ENCODE peak calls at places on chromosomes 11 and 22, in five cellular contexts. One of them, this sample, is unnamed.

GRCh38 chr11:78030429-78031325 is 7.6 kb upstream of the KCTD14 start:
- DNase-seq in amniotic stem cell: no peak
- DNase-seq in stimulated activated CD8-positive, alpha-beta memory T cell treated with anti-CD3 and anti-CD28 coated beads, Interleukin-15, amount 100 ng/mL, for 1 hour: no peak
- DNase-seq in left ventricle myocardium superior: peak
- DNase-seq in activated CD4-positive, alpha-beta T cell treated with anti-CD3 and anti-CD28 coated beads, Interleukin-2, amount 50 U/mL, for 4 hours: no peak
- DNase-seq in this sample: peak

GRCh38 chr22:19497245-19497644 is 17.5 kb downstream of the CDC45 start:
- DNase-seq in left ventricle myocardium superior: no peak
- DNase-seq in activated CD4-positive, alpha-beta T cell treated with anti-CD3 and anti-CD28 coated beads, Interleukin-2, amount 50 U/mL, for 4 hours: no peak
- DNase-seq in amniotic stem cell: no peak
- DNase-seq in stimulated activated CD8-positive, alpha-beta memory T cell treated with anti-CD3 and anti-CD28 coated beads, Interleukin-15, amount 100 ng/mL, for 1 hour: no peak
- DNase-seq in this sample: no peak

GRCh38 chr11:24233041-24233440 is 263.8 kb upstream of the LUZP2 start:
- DNase-seq in left ventricle myocardium superior: no peak
- DNase-seq in activated CD4-positive, alpha-beta T cell treated with anti-CD3 and anti-CD28 coated beads, Interleukin-2, amount 50 U/mL, for 4 hours: no peak
- DNase-seq in amniotic stem cell: no peak
- DNase-seq in stimulated activated CD8-positive, alpha-beta memory T cell treated with anti-CD3 and anti-CD28 coated beads, Interleukin-15, amount 100 ng/mL, for 1 hour: no peak
- DNase-seq in this sample: no peak

GRCh38 chr11:18229501-18229900 is 7.1 kb downstream of the SAA4 start:
- DNase-seq in left ventricle myocardium superior: no peak
- DNase-seq in activated CD4-positive, alpha-beta T cell treated with anti-CD3 and anti-CD28 coated beads, Interleukin-2, amount 50 U/mL, for 4 hours: no peak
- DNase-seq in amniotic stem cell: no peak
- DNase-seq in stimulated activated CD8-positive, alpha-beta memory T cell treated with anti-CD3 and anti-CD28 coated beads, Interleukin-15, amount 100 ng/mL, for 1 hour: no peak
- DNase-seq in this sample: no peak

GRCh38 chr11:14376920-14377319 is 17.9 kb upstream of the RRAS2 start:
- DNase-seq in stimulated activated CD8-positive, alpha-beta memory T cell treated with anti-CD3 and anti-CD28 coated beads, Interleukin-15, amount 100 ng/mL, for 1 hour: no peak
- DNase-seq in left ventricle myocardium superior: no peak
- DNase-seq in amniotic stem cell: no peak
- DNase-seq in activated CD4-positive, alpha-beta T cell treated with anti-CD3 and anti-CD28 coated beads, Interleukin-2, amount 50 U/mL, for 4 hours: no peak
- DNase-seq in this sample: no peak

GRCh38 chr22:20186871-20187546 is 36.2 kb upstream of the CCDC188 start:
- DNase-seq in left ventricle myocardium superior: no peak
- DNase-seq in stimulated activated CD8-positive, alpha-beta memory T cell treated with anti-CD3 and anti-CD28 coated beads, Interleukin-15, amount 100 ng/mL, for 1 hour: no peak
- DNase-seq in amniotic stem cell: no peak
- DNase-seq in activated CD4-positive, alpha-beta T cell treated with anti-CD3 and anti-CD28 coated beads, Interleukin-2, amount 50 U/mL, for 4 hours: no peak
- DNase-seq in this sample: no peak

GRCh38 chr22:22458896-22459588 is 49.5 kb downstream of the ZNF280B start:
- DNase-seq in stimulated activated CD8-positive, alpha-beta memory T cell treated with anti-CD3 and anti-CD28 coated beads, Interleukin-15, amount 100 ng/mL, for 1 hour: no peak
- DNase-seq in left ventricle myocardium superior: no peak
- DNase-seq in amniotic stem cell: no peak
- DNase-seq in activated CD4-positive, alpha-beta T cell treated with anti-CD3 and anti-CD28 coated beads, Interleukin-2, amount 50 U/mL, for 4 hours: no peak
- DNase-seq in this sample: no peak

GRCh38 chr11:78952866-78953265 is 378.2 kb upstream of the NARS2 start:
- DNase-seq in stimulated activated CD8-positive, alpha-beta memory T cell treated with anti-CD3 and anti-CD28 coated beads, Interleukin-15, amount 100 ng/mL, for 1 hour: no peak
- DNase-seq in amniotic stem cell: no peak
- DNase-seq in activated CD4-positive, alpha-beta T cell treated with anti-CD3 and anti-CD28 coated beads, Interleukin-2, amount 50 U/mL, for 4 hours: no peak
- DNase-seq in left ventricle myocardium superior: no peak
- DNase-seq in this sample: no peak

GRCh38 chr11:65646288-65646734 is 8.4 kb downstream of the SIPA1 start:
- DNase-seq in left ventricle myocardium superior: no peak
- DNase-seq in stimulated activated CD8-positive, alpha-beta memory T cell treated with anti-CD3 and anti-CD28 coated beads, Interleukin-15, amount 100 ng/mL, for 1 hour: no peak
- DNase-seq in activated CD4-positive, alpha-beta T cell treated with anti-CD3 and anti-CD28 coated beads, Interleukin-2, amount 50 U/mL, for 4 hours: no peak
- DNase-seq in amniotic stem cell: no peak
- DNase-seq in this sample: peak

GRCh38 chr11:14554959-14555358 is 34.8 kb upstream of the PSMA1 start:
- DNase-seq in left ventricle myocardium superior: no peak
- DNase-seq in activated CD4-positive, alpha-beta T cell treated with anti-CD3 and anti-CD28 coated beads, Interleukin-2, amount 50 U/mL, for 4 hours: no peak
- DNase-seq in amniotic stem cell: no peak
- DNase-seq in stimulated activated CD8-positive, alpha-beta memory T cell treated with anti-CD3 and anti-CD28 coated beads, Interleukin-15, amount 100 ng/mL, for 1 hour: no peak
- DNase-seq in this sample: no peak

GRCh38 chr11:121722431-121723256 is 269.9 kb upstream of the SORL1-AS1 start:
- DNase-seq in left ventricle myocardium superior: peak
- DNase-seq in amniotic stem cell: peak
- DNase-seq in activated CD4-positive, alpha-beta T cell treated with anti-CD3 and anti-CD28 coated beads, Interleukin-2, amount 50 U/mL, for 4 hours: no peak
- DNase-seq in stimulated activated CD8-positive, alpha-beta memory T cell treated with anti-CD3 and anti-CD28 coated beads, Interleukin-15, amount 100 ng/mL, for 1 hour: no peak
- DNase-seq in this sample: peak

GRCh38 chr11:62555464-62556092 is 9.0 kb upstream of the AHNAK start:
- DNase-seq in stimulated activated CD8-positive, alpha-beta memory T cell treated with anti-CD3 and anti-CD28 coated beads, Interleukin-15, amount 100 ng/mL, for 1 hour: no peak
- DNase-seq in left ventricle myocardium superior: peak
- DNase-seq in amniotic stem cell: no peak
- DNase-seq in activated CD4-positive, alpha-beta T cell treated with anti-CD3 and anti-CD28 coated beads, Interleukin-2, amount 50 U/mL, for 4 hours: no peak
- DNase-seq in this sample: peak

GRCh38 chr11:44185522-44185921 is 90.0 kb downstream of the EXT2 start:
- DNase-seq in left ventricle myocardium superior: no peak
- DNase-seq in stimulated activated CD8-positive, alpha-beta memory T cell treated with anti-CD3 and anti-CD28 coated beads, Interleukin-15, amount 100 ng/mL, for 1 hour: no peak
- DNase-seq in amniotic stem cell: no peak
- DNase-seq in activated CD4-positive, alpha-beta T cell treated with anti-CD3 and anti-CD28 coated beads, Interleukin-2, amount 50 U/mL, for 4 hours: no peak
- DNase-seq in this sample: no peak

GRCh38 chr22:32814289-32814865 is 12.9 kb downstream of the TIMP3 start:
- DNase-seq in amniotic stem cell: no peak
- DNase-seq in left ventricle myocardium superior: no peak
- DNase-seq in activated CD4-positive, alpha-beta T cell treated with anti-CD3 and anti-CD28 coated beads, Interleukin-2, amount 50 U/mL, for 4 hours: no peak
- DNase-seq in stimulated activated CD8-positive, alpha-beta memory T cell treated with anti-CD3 and anti-CD28 coated beads, Interleukin-15, amount 100 ng/mL, for 1 hour: no peak
- DNase-seq in this sample: no peak

GRCh38 chr22:49092751-49093150 is 734.9 kb downstream of the BRD1 start:
- DNase-seq in amniotic stem cell: no peak
- DNase-seq in stimulated activated CD8-positive, alpha-beta memory T cell treated with anti-CD3 and anti-CD28 coated beads, Interleukin-15, amount 100 ng/mL, for 1 hour: no peak
- DNase-seq in left ventricle myocardium superior: no peak
- DNase-seq in activated CD4-positive, alpha-beta T cell treated with anti-CD3 and anti-CD28 coated beads, Interleukin-2, amount 50 U/mL, for 4 hours: no peak
- DNase-seq in this sample: peak

GRCh38 chr11:120337133-120337895 is 1.1 kb downstream of the ARHGEF12 start:
- DNase-seq in stimulated activated CD8-positive, alpha-beta memory T cell treated with anti-CD3 and anti-CD28 coated beads, Interleukin-15, amount 100 ng/mL, for 1 hour: no peak
- DNase-seq in activated CD4-positive, alpha-beta T cell treated with anti-CD3 and anti-CD28 coated beads, Interleukin-2, amount 50 U/mL, for 4 hours: no peak
- DNase-seq in amniotic stem cell: no peak
- DNase-seq in left ventricle myocardium superior: peak
- DNase-seq in this sample: peak

GRCh38 chr11:133951484-133952198 is 5.1 kb downstream of the IGSF9B start:
- DNase-seq in amniotic stem cell: no peak
- DNase-seq in stimulated activated CD8-positive, alpha-beta memory T cell treated with anti-CD3 and anti-CD28 coated beads, Interleukin-15, amount 100 ng/mL, for 1 hour: no peak
- DNase-seq in left ventricle myocardium superior: peak
- DNase-seq in activated CD4-positive, alpha-beta T cell treated with anti-CD3 and anti-CD28 coated beads, Interleukin-2, amount 50 U/mL, for 4 hours: no peak
- DNase-seq in this sample: no peak

GRCh38 chr11:125468025-125468424 is 28.0 kb downstream of the FEZ1 start:
- DNase-seq in left ventricle myocardium superior: no peak
- DNase-seq in activated CD4-positive, alpha-beta T cell treated with anti-CD3 and anti-CD28 coated beads, Interleukin-2, amount 50 U/mL, for 4 hours: no peak
- DNase-seq in stimulated activated CD8-positive, alpha-beta memory T cell treated with anti-CD3 and anti-CD28 coated beads, Interleukin-15, amount 100 ng/mL, for 1 hour: no peak
- DNase-seq in amniotic stem cell: no peak
- DNase-seq in this sample: no peak

GRCh38 chr11:83493918-83494317 is 207.8 kb upstream of the CCDC90B start:
- DNase-seq in amniotic stem cell: no peak
- DNase-seq in activated CD4-positive, alpha-beta T cell treated with anti-CD3 and anti-CD28 coated beads, Interleukin-2, amount 50 U/mL, for 4 hours: no peak
- DNase-seq in stimulated activated CD8-positive, alpha-beta memory T cell treated with anti-CD3 and anti-CD28 coated beads, Interleukin-15, amount 100 ng/mL, for 1 hour: no peak
- DNase-seq in left ventricle myocardium superior: no peak
- DNase-seq in this sample: no peak

GRCh38 chr11:2870460-2870859 is 15.1 kb downstream of the CDKN1C start:
- DNase-seq in left ventricle myocardium superior: no peak
- DNase-seq in activated CD4-positive, alpha-beta T cell treated with anti-CD3 and anti-CD28 coated beads, Interleukin-2, amount 50 U/mL, for 4 hours: no peak
- DNase-seq in amniotic stem cell: no peak
- DNase-seq in stimulated activated CD8-positive, alpha-beta memory T cell treated with anti-CD3 and anti-CD28 coated beads, Interleukin-15, amount 100 ng/mL, for 1 hour: no peak
- DNase-seq in this sample: no peak

GRCh38 chr11:122637538-122637937 is 18.0 kb upstream of the UBASH3B start:
- DNase-seq in activated CD4-positive, alpha-beta T cell treated with anti-CD3 and anti-CD28 coated beads, Interleukin-2, amount 50 U/mL, for 4 hours: no peak
- DNase-seq in amniotic stem cell: no peak
- DNase-seq in left ventricle myocardium superior: no peak
- DNase-seq in stimulated activated CD8-positive, alpha-beta memory T cell treated with anti-CD3 and anti-CD28 coated beads, Interleukin-15, amount 100 ng/mL, for 1 hour: no peak
- DNase-seq in this sample: no peak

GRCh38 chr11:115679945-115680344 is 175.7 kb upstream of the CADM1 start:
- DNase-seq in left ventricle myocardium superior: no peak
- DNase-seq in activated CD4-positive, alpha-beta T cell treated with anti-CD3 and anti-CD28 coated beads, Interleukin-2, amount 50 U/mL, for 4 hours: no peak
- DNase-seq in stimulated activated CD8-positive, alpha-beta memory T cell treated with anti-CD3 and anti-CD28 coated beads, Interleukin-15, amount 100 ng/mL, for 1 hour: no peak
- DNase-seq in amniotic stem cell: no peak
- DNase-seq in this sample: no peak

GRCh38 chr11:889686-890475 is 20.7 kb downstream of the CHID1 start:
- DNase-seq in left ventricle myocardium superior: no peak
- DNase-seq in amniotic stem cell: no peak
- DNase-seq in activated CD4-positive, alpha-beta T cell treated with anti-CD3 and anti-CD28 coated beads, Interleukin-2, amount 50 U/mL, for 4 hours: no peak
- DNase-seq in stimulated activated CD8-positive, alpha-beta memory T cell treated with anti-CD3 and anti-CD28 coated beads, Interleukin-15, amount 100 ng/mL, for 1 hour: no peak
- DNase-seq in this sample: no peak

GRCh38 chr11:11588890-11589289 is 32.9 kb downstream of the GALNT18 start:
- DNase-seq in stimulated activated CD8-positive, alpha-beta memory T cell treated with anti-CD3 and anti-CD28 coated beads, Interleukin-15, amount 100 ng/mL, for 1 hour: no peak
- DNase-seq in amniotic stem cell: no peak
- DNase-seq in left ventricle myocardium superior: no peak
- DNase-seq in activated CD4-positive, alpha-beta T cell treated with anti-CD3 and anti-CD28 coated beads, Interleukin-2, amount 50 U/mL, for 4 hours: no peak
- DNase-seq in this sample: no peak

GRCh38 chr22:20021196-20022181 is 579 bp downstream of the TANGO2 start:
- DNase-seq in stimulated activated CD8-positive, alpha-beta memory T cell treated with anti-CD3 and anti-CD28 coated beads, Interleukin-15, amount 100 ng/mL, for 1 hour: no peak
- DNase-seq in activated CD4-positive, alpha-beta T cell treated with anti-CD3 and anti-CD28 coated beads, Interleukin-2, amount 50 U/mL, for 4 hours: no peak
- DNase-seq in left ventricle myocardium superior: peak
- DNase-seq in amniotic stem cell: no peak
- DNase-seq in this sample: peak

GRCh38 chr11:12721816-12722604 is 47.8 kb downstream of the TEAD1 start:
- DNase-seq in amniotic stem cell: no peak
- DNase-seq in stimulated activated CD8-positive, alpha-beta memory T cell treated with anti-CD3 and anti-CD28 coated beads, Interleukin-15, amount 100 ng/mL, for 1 hour: no peak
- DNase-seq in activated CD4-positive, alpha-beta T cell treated with anti-CD3 and anti-CD28 coated beads, Interleukin-2, amount 50 U/mL, for 4 hours: no peak
- DNase-seq in left ventricle myocardium superior: no peak
- DNase-seq in this sample: no peak

GRCh38 chr11:79049627-79050238 is 391.1 kb downstream of the TENM4 start:
- DNase-seq in activated CD4-positive, alpha-beta T cell treated with anti-CD3 and anti-CD28 coated beads, Interleukin-2, amount 50 U/mL, for 4 hours: no peak
- DNase-seq in left ventricle myocardium superior: no peak
- DNase-seq in stimulated activated CD8-positive, alpha-beta memory T cell treated with anti-CD3 and anti-CD28 coated beads, Interleukin-15, amount 100 ng/mL, for 1 hour: no peak
- DNase-seq in amniotic stem cell: no peak
- DNase-seq in this sample: no peak

GRCh38 chr11:5600374-5600851 is 4.0 kb downstream of the TRIM6 start:
- DNase-seq in stimulated activated CD8-positive, alpha-beta memory T cell treated with anti-CD3 and anti-CD28 coated beads, Interleukin-15, amount 100 ng/mL, for 1 hour: peak
- DNase-seq in left ventricle myocardium superior: peak
- DNase-seq in amniotic stem cell: peak
- DNase-seq in activated CD4-positive, alpha-beta T cell treated with anti-CD3 and anti-CD28 coated beads, Interleukin-2, amount 50 U/mL, for 4 hours: peak
- DNase-seq in this sample: peak

GRCh38 chr11:70468256-70469230 is 70.2 kb downstream of the CTTN start:
- DNase-seq in activated CD4-positive, alpha-beta T cell treated with anti-CD3 and anti-CD28 coated beads, Interleukin-2, amount 50 U/mL, for 4 hours: no peak
- DNase-seq in amniotic stem cell: no peak
- DNase-seq in left ventricle myocardium superior: no peak
- DNase-seq in stimulated activated CD8-positive, alpha-beta memory T cell treated with anti-CD3 and anti-CD28 coated beads, Interleukin-15, amount 100 ng/mL, for 1 hour: no peak
- DNase-seq in this sample: no peak

GRCh38 chr11:117663389-117663788 is 133.6 kb downstream of the DSCAML1 start:
- DNase-seq in activated CD4-positive, alpha-beta T cell treated with anti-CD3 and anti-CD28 coated beads, Interleukin-2, amount 50 U/mL, for 4 hours: no peak
- DNase-seq in amniotic stem cell: no peak
- DNase-seq in left ventricle myocardium superior: no peak
- DNase-seq in stimulated activated CD8-positive, alpha-beta memory T cell treated with anti-CD3 and anti-CD28 coated beads, Interleukin-15, amount 100 ng/mL, for 1 hour: no peak
- DNase-seq in this sample: no peak

GRCh38 chr11:134535029-134536025 is 123.3 kb upstream of the B3GAT1 start:
- DNase-seq in left ventricle myocardium superior: no peak
- DNase-seq in stimulated activated CD8-positive, alpha-beta memory T cell treated with anti-CD3 and anti-CD28 coated beads, Interleukin-15, amount 100 ng/mL, for 1 hour: no peak
- DNase-seq in activated CD4-positive, alpha-beta T cell treated with anti-CD3 and anti-CD28 coated beads, Interleukin-2, amount 50 U/mL, for 4 hours: no peak
- DNase-seq in amniotic stem cell: no peak
- DNase-seq in this sample: peak

GRCh38 chr11:2272946-2273280 is 2.5 kb upstream of the ASCL2 start:
- DNase-seq in activated CD4-positive, alpha-beta T cell treated with anti-CD3 and anti-CD28 coated beads, Interleukin-2, amount 50 U/mL, for 4 hours: no peak
- DNase-seq in amniotic stem cell: no peak
- DNase-seq in left ventricle myocardium superior: no peak
- DNase-seq in stimulated activated CD8-positive, alpha-beta memory T cell treated with anti-CD3 and anti-CD28 coated beads, Interleukin-15, amount 100 ng/mL, for 1 hour: no peak
- DNase-seq in this sample: peak

GRCh38 chr11:134393638-134394037 is 18.4 kb downstream of the B3GAT1 start:
- DNase-seq in stimulated activated CD8-positive, alpha-beta memory T cell treated with anti-CD3 and anti-CD28 coated beads, Interleukin-15, amount 100 ng/mL, for 1 hour: no peak
- DNase-seq in activated CD4-positive, alpha-beta T cell treated with anti-CD3 and anti-CD28 coated beads, Interleukin-2, amount 50 U/mL, for 4 hours: no peak
- DNase-seq in left ventricle myocardium superior: no peak
- DNase-seq in amniotic stem cell: no peak
- DNase-seq in this sample: no peak